ENCODE peak calls at places on chromosomes 5 and 9, in nine cellular contexts. X, O, T, G, B, C, N, D and M are unnamed samples.

GRCh38 chr9:95157491-95158151 is 159.9 kb downstream of the FANCC start:
- DNase-seq in D (peak; percentile 50), N (no peak), C (no peak), G (peak; percentile 85), O (peak; percentile 63), T (no peak), X (no peak), B (no peak), M (peak; percentile 70)

GRCh38 chr5:132752581-132753125 is 5.4 kb downstream of the CCNI2 start:
- DNase-seq in N (no peak), O (no peak), X (no peak), D (no peak), G (no peak), C (no peak), B (no peak), T (no peak), M (no peak)

GRCh38 chr5:167561796-167562195 is 729.6 kb upstream of the WWC1 start:
- DNase-seq in X (no peak), N (no peak), O (no peak), G (no peak), D (no peak), C (no peak), T (no peak), B (no peak), M (no peak)

GRCh38 chr5:171953860-171954701 is 52.4 kb downstream of the FBXW11 start:
- DNase-seq in B (no peak), X (no peak), C (peak; percentile 9), T (peak; percentile 62), G (peak; percentile 55), D (peak; percentile 67), N (no peak), O (no peak), M (peak; percentile 70)

GRCh38 chr9:3332802-3333201 is 193.0 kb downstream of the RFX3 start:
- DNase-seq in C (no peak), O (no peak), N (no peak), T (no peak), B (no peak), G (no peak), X (no peak), D (no peak), M (no peak)

GRCh38 chr9:114285166-114285867 is 37.6 kb upstream of the ORM1 start:
- DNase-seq in N (no peak), G (peak; percentile 88), X (peak; percentile 67), O (no peak), C (peak; percentile 76), D (peak; percentile 8), T (peak; percentile 88), B (no peak), M (peak; percentile 94)

GRCh38 chr5:6180231-6180872 is 198.0 kb downstream of the MED10 start:
- DNase-seq in D (no peak), G (no peak), N (no peak), X (no peak), T (no peak), O (no peak), C (no peak), B (no peak), M (no peak)

GRCh38 chr9:113531919-113532808 is 68.6 kb downstream of the RGS3 start:
- DNase-seq in T (no peak), G (no peak), O (no peak), B (no peak), N (no peak), C (no peak), D (no peak), X (peak; percentile 39), M (no peak)

GRCh38 chr9:2469681-2470141 is 151.9 kb upstream of the VLDLR start:
- DNase-seq in O (no peak), D (peak; percentile 36), N (no peak), X (no peak), B (no peak), C (no peak), G (no peak), T (peak; percentile 75), M (peak; percentile 55)

GRCh38 chr5:124774002-124774318 is 27.5 kb upstream of the ZNF608 start:
- DNase-seq in X (no peak), C (no peak), N (no peak), B (no peak), G (no peak), T (no peak), D (no peak), O (no peak), M (no peak)

GRCh38 chr5:52846443-52846842 is 58.7 kb downstream of the ITGA1 start:
- DNase-seq in C (no peak), T (no peak), D (no peak), B (no peak), X (no peak), O (no peak), G (no peak), N (no peak), M (no peak)

GRCh38 chr5:143177263-143177994 is 226.1 kb downstream of the NR3C1 start:
- DNase-seq in C (peak; percentile 67), X (no peak), T (peak; percentile 60), N (no peak), B (no peak), O (no peak), D (no peak), G (peak; percentile 100), M (peak; percentile 100)

GRCh38 chr5:125348221-125348692 is 601.8 kb upstream of the ZNF608 start:
- DNase-seq in C (no peak), X (no peak), O (no peak), D (peak; percentile 7), G (no peak), T (peak; percentile 71), B (no peak), N (no peak), M (no peak)

GRCh38 chr9:134626576-134627416 is 14.8 kb upstream of the COL5A1 start:
- DNase-seq in B (no peak), X (peak; percentile 57), N (no peak), T (peak; percentile 81), G (peak; percentile 31), C (peak; percentile 97), D (no peak), O (no peak), M (peak; percentile 88)

GRCh38 chr9:91192379-91192775 is 169.3 kb downstream of the AUH start:
- DNase-seq in N (no peak), D (peak; percentile 54), B (no peak), T (no peak), C (no peak), X (no peak), O (peak; percentile 37), G (no peak), M (peak; percentile 36)

GRCh38 chr9:109289186-109289585 is 31.7 kb downstream of the EPB41L4B start:
- DNase-seq in B (no peak), N (no peak), O (no peak), C (no peak), G (no peak), X (no peak), T (no peak), D (peak; percentile 58), M (no peak)

GRCh38 chr9:133604856-133605255 is 4.3 kb downstream of the FAM163B start:
- DNase-seq in N (no peak), X (no peak), O (no peak), B (no peak), G (no peak), D (no peak), T (no peak), C (no peak), M (peak; percentile 14)

GRCh38 chr9:126533911-126534300 is 79.8 kb upstream of the LMX1B start:
- DNase-seq in C (no peak), B (no peak), D (no peak), T (peak; percentile 51), N (no peak), O (no peak), X (no peak), G (no peak), M (no peak)

GRCh38 chr5:157576678-157577077 is 1.1 kb upstream of the ADAM19 start:
- DNase-seq in X (no peak), C (no peak), O (no peak), B (no peak), T (no peak), G (no peak), N (no peak), D (no peak), M (no peak)

GRCh38 chr5:178356459-178356872 is 123.9 kb upstream of the PHYKPL start:
- DNase-seq in G (no peak), T (peak; percentile 91), C (no peak), N (no peak), X (no peak), O (no peak), B (no peak), D (no peak), M (no peak)

GRCh38 chr9:134629586-134630392 is 11.8 kb upstream of the COL5A1 start:
- DNase-seq in D (no peak), C (no peak), X (peak; percentile 67), O (no peak), B (no peak), N (no peak), G (no peak), T (peak; percentile 54), M (no peak)

GRCh38 chr5:83583859-83584258 is 112.3 kb downstream of the VCAN start:
- DNase-seq in D (no peak), X (no peak), N (no peak), G (no peak), C (no peak), B (no peak), O (no peak), T (no peak), M (peak; percentile 84)

GRCh38 chr9:71921190-71921814 is 9.9 kb downstream of the C9orf85 start:
- DNase-seq in X (no peak), G (no peak), D (no peak), C (no peak), N (no peak), T (no peak), B (no peak), O (no peak), M (peak; percentile 84)

GRCh38 chr9:515665-516064 is 301.0 kb downstream of the DOCK8 start:
- DNase-seq in B (no peak), C (no peak), T (no peak), G (no peak), X (no peak), N (no peak), O (no peak), D (no peak), M (no peak)

GRCh38 chr9:134062461-134063087 is 5.3 kb downstream of the BRD3 start:
- DNase-seq in T (peak; percentile 54), C (no peak), O (no peak), X (no peak), B (no peak), D (no peak), G (no peak), N (no peak), M (no peak)

GRCh38 chr5:156427315-156427714 is 100.4 kb downstream of the SGCD start:
- DNase-seq in C (no peak), T (no peak), G (no peak), D (no peak), O (no peak), B (no peak), X (no peak), N (no peak), M (no peak)

GRCh38 chr5:76715734-76716455 is at the start of gene F2R:
- DNase-seq in B (no peak), T (peak; percentile 90), D (peak; percentile 35), C (peak; percentile 65), G (peak; percentile 71), X (peak; percentile 72), O (no peak), N (no peak), M (peak; percentile 73)

GRCh38 chr5:153658606-153659005 is 168.1 kb downstream of the GRIA1 start:
- DNase-seq in D (no peak), O (no peak), B (no peak), G (no peak), X (no peak), N (no peak), T (peak; percentile 92), C (no peak), M (no peak)

GRCh38 chr9:134515026-134515821 is 126.4 kb upstream of the COL5A1 start:
- DNase-seq in C (no peak), O (peak; percentile 40), B (no peak), N (no peak), X (no peak), T (no peak), G (no peak), D (no peak), M (no peak)

GRCh38 chr5:76084496-76085285 is 1.5 kb downstream of the SV2C start:
- DNase-seq in B (no peak), G (no peak), O (no peak), N (no peak), T (peak; percentile 83), C (no peak), X (no peak), D (no peak), M (no peak)

GRCh38 chr5:17340816-17341215 is 123.4 kb downstream of the BASP1 start:
- DNase-seq in X (no peak), N (no peak), O (no peak), G (peak; percentile 79), D (no peak), B (no peak), T (no peak), C (no peak), M (peak; percentile 90)